ENCODE peak calls at places on chromosomes 2 and 18, in seven cellular contexts. One of them, this sample, is unnamed.

GRCh38 chr2:145000376-145000775 is 480.5 kb upstream of the ZEB2 start:
- DNase-seq in HCT116: no peak
- DNase-seq in HepG2: no peak
- DNase-seq in H1: no peak
- DNase-seq in SK-N-SH: no peak
- DNase-seq in GM12878: no peak
- DNase-seq in K562: no peak
- DNase-seq in this sample: no peak

GRCh38 chr18:79570266-79571201 is 109.1 kb upstream of the CTDP1 start:
- DNase-seq in HCT116: peak
- DNase-seq in HepG2: no peak
- DNase-seq in K562: no peak
- DNase-seq in GM12878: no peak
- DNase-seq in H1: peak
- DNase-seq in SK-N-SH: no peak
- DNase-seq in this sample: no peak

GRCh38 chr18:37671530-37671929 is 105.9 kb upstream of the CELF4 start:
- DNase-seq in GM12878: no peak
- DNase-seq in HCT116: no peak
- DNase-seq in K562: no peak
- DNase-seq in H1: no peak
- DNase-seq in SK-N-SH: no peak
- DNase-seq in HepG2: no peak
- DNase-seq in this sample: no peak

GRCh38 chr2:224984641-224985040 is 57.6 kb downstream of the DOCK10 start:
- DNase-seq in K562: no peak
- DNase-seq in SK-N-SH: no peak
- DNase-seq in HepG2: no peak
- DNase-seq in HCT116: no peak
- DNase-seq in H1: no peak
- DNase-seq in GM12878: no peak
- DNase-seq in this sample: no peak

GRCh38 chr2:128420776-128421175 is 102.1 kb upstream of the HS6ST1 start:
- DNase-seq in K562: no peak
- DNase-seq in GM12878: no peak
- DNase-seq in HepG2: no peak
- DNase-seq in H1: no peak
- DNase-seq in SK-N-SH: peak
- DNase-seq in HCT116: no peak
- DNase-seq in this sample: no peak

GRCh38 chr2:32485399-32485798 is 128.6 kb downstream of the BIRC6 start:
- DNase-seq in GM12878: no peak
- DNase-seq in K562: no peak
- DNase-seq in SK-N-SH: no peak
- DNase-seq in HCT116: no peak
- DNase-seq in H1: no peak
- DNase-seq in HepG2: no peak
- DNase-seq in this sample: no peak

GRCh38 chr18:7855051-7855450 is 287.9 kb downstream of the PTPRM start:
- DNase-seq in HepG2: no peak
- DNase-seq in GM12878: no peak
- DNase-seq in HCT116: no peak
- DNase-seq in H1: no peak
- DNase-seq in SK-N-SH: no peak
- DNase-seq in K562: no peak
- DNase-seq in this sample: no peak

GRCh38 chr2:55500025-55500424 is 19.5 kb upstream of the CFAP36 start:
- DNase-seq in K562: no peak
- DNase-seq in GM12878: no peak
- DNase-seq in SK-N-SH: no peak
- DNase-seq in HCT116: no peak
- DNase-seq in HepG2: peak
- DNase-seq in H1: no peak
- DNase-seq in this sample: no peak

GRCh38 chr2:61993422-61994024 is 88.0 kb downstream of the COMMD1 start:
- DNase-seq in HCT116: peak
- DNase-seq in K562: peak
- DNase-seq in H1: no peak
- DNase-seq in SK-N-SH: peak
- DNase-seq in HepG2: peak
- DNase-seq in GM12878: peak
- DNase-seq in this sample: peak

GRCh38 chr18:45467307-45467706 is 148.0 kb upstream of the SLC14A2 start:
- DNase-seq in HCT116: no peak
- DNase-seq in HepG2: no peak
- DNase-seq in H1: no peak
- DNase-seq in GM12878: no peak
- DNase-seq in SK-N-SH: no peak
- DNase-seq in K562: no peak
- DNase-seq in this sample: no peak

GRCh38 chr2:149920389-149920788 is 332.8 kb upstream of the MMADHC start:
- DNase-seq in HCT116: no peak
- DNase-seq in H1: no peak
- DNase-seq in GM12878: no peak
- DNase-seq in HepG2: no peak
- DNase-seq in K562: no peak
- DNase-seq in SK-N-SH: no peak
- DNase-seq in this sample: no peak

GRCh38 chr2:69988086-69988635 is 26.7 kb upstream of the ASPRV1 start:
- DNase-seq in K562: no peak
- DNase-seq in SK-N-SH: no peak
- DNase-seq in GM12878: no peak
- DNase-seq in HepG2: no peak
- DNase-seq in HCT116: no peak
- DNase-seq in H1: no peak
- DNase-seq in this sample: no peak

GRCh38 chr2:233129351-233129978 is 69.3 kb downstream of the INPP5D start:
- DNase-seq in HepG2: no peak
- DNase-seq in HCT116: peak
- DNase-seq in H1: peak
- DNase-seq in SK-N-SH: peak
- DNase-seq in K562: peak
- DNase-seq in GM12878: no peak
- DNase-seq in this sample: no peak

GRCh38 chr2:11563784-11564666 is 30.2 kb downstream of the GREB1 start:
- DNase-seq in GM12878: no peak
- DNase-seq in SK-N-SH: no peak
- DNase-seq in H1: no peak
- DNase-seq in HCT116: no peak
- DNase-seq in K562: no peak
- DNase-seq in HepG2: no peak
- DNase-seq in this sample: no peak

GRCh38 chr2:120878970-120879369 is 143.3 kb downstream of the GLI2 start:
- DNase-seq in K562: no peak
- DNase-seq in HepG2: no peak
- DNase-seq in H1: no peak
- DNase-seq in SK-N-SH: no peak
- DNase-seq in GM12878: no peak
- DNase-seq in HCT116: no peak
- DNase-seq in this sample: no peak

GRCh38 chr2:41925009-41925408 is 122.8 kb upstream of the PKDCC start:
- DNase-seq in K562: no peak
- DNase-seq in HCT116: no peak
- DNase-seq in SK-N-SH: no peak
- DNase-seq in GM12878: no peak
- DNase-seq in H1: no peak
- DNase-seq in HepG2: no peak
- DNase-seq in this sample: no peak

DNA sequence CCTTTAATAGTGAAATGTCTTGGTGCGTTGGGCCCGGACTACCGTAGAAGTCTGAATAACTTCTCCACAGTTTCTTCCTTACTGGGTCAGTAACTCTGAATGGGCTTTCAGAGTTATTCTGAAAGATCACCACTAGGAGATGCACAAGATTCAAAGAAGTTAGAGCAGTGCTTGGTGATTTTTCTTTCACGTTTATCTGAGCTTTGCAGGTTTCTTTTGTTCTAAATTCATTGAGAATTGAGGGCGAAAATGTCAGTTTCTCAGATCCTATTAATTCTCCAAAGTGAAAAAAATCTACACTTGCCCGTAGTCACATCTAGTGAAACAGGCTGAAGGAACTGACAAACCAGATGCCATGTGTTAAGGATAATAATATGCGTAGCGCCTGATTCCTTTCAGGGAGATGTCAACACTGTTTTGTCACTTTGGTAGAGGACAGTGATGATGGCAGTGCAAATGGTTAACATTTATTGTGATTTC is 70.1 kb downstream of the QPCT start:
- DNase-seq in HepG2: peak
- DNase-seq in K562: peak
- DNase-seq in H1: no peak
- DNase-seq in SK-N-SH: peak
- DNase-seq in GM12878: peak
- DNase-seq in HCT116: peak
- DNase-seq in this sample: peak
- TF ChIP-seq JUND in HepG2: no peak
- TF ChIP-seq JUND in K562: no peak
- TF ChIP-seq JUND in H1: no peak
- TF ChIP-seq JUND in SK-N-SH: no peak
- TF ChIP-seq JUND in GM12878: no peak
- TF ChIP-seq JUND in HCT116: no peak
- TF ChIP-seq JUND in this sample: no peak

GRCh38 chr2:200252661-200253067 is 53.8 kb upstream of the SPATS2L start:
- DNase-seq in K562: no peak
- DNase-seq in H1: no peak
- DNase-seq in SK-N-SH: no peak
- DNase-seq in GM12878: no peak
- DNase-seq in HepG2: no peak
- DNase-seq in HCT116: no peak
- DNase-seq in this sample: no peak

GRCh38 chr2:200242553-200242952 is 63.9 kb upstream of the SPATS2L start:
- DNase-seq in SK-N-SH: no peak
- DNase-seq in HepG2: no peak
- DNase-seq in H1: no peak
- DNase-seq in GM12878: no peak
- DNase-seq in K562: no peak
- DNase-seq in HCT116: no peak
- DNase-seq in this sample: no peak

DNA sequence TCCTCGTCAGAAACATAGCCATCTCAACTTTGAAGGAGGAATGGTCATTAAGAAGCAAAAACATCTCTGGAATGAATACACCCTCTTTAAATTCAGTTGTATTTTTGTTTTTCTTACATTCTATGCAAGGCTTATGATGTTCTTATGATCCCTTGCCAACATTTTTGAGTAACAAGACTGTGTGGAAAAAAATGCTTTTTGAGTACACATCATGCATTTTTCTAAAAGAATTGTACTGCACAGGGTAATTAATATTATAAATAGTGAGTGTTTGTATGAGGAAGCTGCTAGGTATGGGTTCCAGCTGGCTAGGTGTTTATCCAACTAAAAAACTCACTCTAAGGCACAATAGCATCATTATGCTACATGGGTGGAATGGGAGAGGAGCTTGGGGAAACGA is 59.0 kb upstream of the SPATS2L start:
- DNase-seq in HepG2: no peak
- DNase-seq in HCT116: no peak
- DNase-seq in K562: no peak
- DNase-seq in SK-N-SH: no peak
- DNase-seq in GM12878: no peak
- DNase-seq in H1: no peak
- DNase-seq in this sample: no peak
- TF ChIP-seq JUND in HepG2: no peak
- TF ChIP-seq JUND in HCT116: no peak
- TF ChIP-seq JUND in K562: no peak
- TF ChIP-seq JUND in SK-N-SH: no peak
- TF ChIP-seq JUND in GM12878: no peak
- TF ChIP-seq JUND in H1: no peak
- TF ChIP-seq JUND in this sample: no peak

DNA sequence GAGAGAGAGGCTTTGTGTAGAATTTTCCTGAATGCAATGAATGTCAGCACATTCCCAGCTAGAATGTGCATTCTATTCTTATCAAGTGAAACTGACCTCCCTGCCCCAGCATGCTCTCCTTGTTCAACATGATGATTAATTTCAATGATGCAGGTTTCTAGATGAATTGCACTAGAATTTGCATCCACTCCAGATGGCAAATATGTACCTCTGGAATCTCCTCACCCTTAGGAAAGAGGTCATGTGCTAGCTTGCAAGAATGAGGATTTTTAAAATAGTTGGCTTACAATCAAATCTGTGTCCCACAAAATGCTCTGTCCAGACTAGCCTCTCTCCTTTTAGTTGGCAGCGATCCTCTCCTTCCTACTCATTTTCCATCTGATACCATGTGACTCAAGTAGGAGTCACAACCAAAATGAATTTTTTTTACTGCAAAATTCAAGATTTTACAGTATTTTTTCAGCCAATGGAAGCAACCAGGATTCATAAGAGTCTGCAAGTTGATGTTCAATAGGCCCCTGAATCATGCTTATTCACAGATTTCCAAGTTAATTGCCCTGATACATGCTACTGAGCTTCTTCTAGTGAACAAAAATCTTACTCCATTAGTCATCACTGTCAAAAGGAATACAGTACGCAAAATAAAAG is 21.0 kb upstream of the STAT4 start:
- DNase-seq in HepG2: no peak
- DNase-seq in H1: no peak
- DNase-seq in GM12878: no peak
- DNase-seq in SK-N-SH: no peak
- DNase-seq in HCT116: no peak
- DNase-seq in K562: no peak
- DNase-seq in this sample: no peak
- TF ChIP-seq JUND in HepG2: no peak
- TF ChIP-seq JUND in H1: no peak
- TF ChIP-seq JUND in GM12878: no peak
- TF ChIP-seq JUND in SK-N-SH: peak
- TF ChIP-seq JUND in HCT116: peak
- TF ChIP-seq JUND in K562: no peak
- TF ChIP-seq JUND in this sample: no peak

DNA sequence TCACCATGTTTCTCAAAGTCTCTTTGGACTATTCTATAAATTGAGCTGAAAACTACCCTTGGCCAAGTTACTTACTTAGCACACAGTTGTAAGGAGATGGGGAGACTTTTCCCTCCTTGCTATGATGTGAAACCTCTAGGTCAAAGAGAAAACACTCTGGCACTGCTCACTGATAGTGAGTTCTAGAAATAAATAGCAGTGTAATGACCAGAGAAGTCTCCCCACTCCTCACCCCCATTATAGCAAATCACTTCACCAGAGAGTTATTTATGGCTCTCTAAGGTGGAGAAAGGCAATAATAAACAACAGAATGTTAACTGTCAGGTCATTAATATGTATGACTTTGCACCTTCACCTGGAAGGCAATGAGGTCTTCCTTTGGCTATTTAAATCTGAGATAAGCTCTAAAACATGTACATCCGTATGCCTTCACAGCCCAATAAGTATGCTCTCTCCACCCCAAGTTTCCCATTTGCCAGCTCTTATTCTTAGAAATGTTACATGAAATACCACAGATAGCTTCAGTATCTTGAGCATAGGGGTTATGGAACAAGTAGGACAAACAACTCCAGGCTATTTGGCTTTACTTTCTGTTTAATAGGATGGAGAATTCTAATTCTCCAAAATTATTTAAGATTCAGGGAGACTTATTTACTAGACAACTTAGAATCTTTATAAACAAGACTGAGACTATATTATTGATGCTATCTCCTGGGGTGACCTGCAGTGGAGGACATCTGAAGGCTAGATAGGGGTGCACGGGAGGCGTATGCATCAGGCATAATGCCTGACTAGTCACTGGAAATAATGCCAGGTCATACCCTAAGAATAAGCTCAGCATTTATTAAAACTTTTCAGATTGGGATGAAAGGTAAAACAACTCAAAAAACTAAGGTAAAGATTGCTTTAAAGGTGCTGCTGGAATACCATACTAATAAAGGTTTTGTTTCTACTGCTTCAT is 65.3 kb upstream of the DTNB start:
- DNase-seq in K562: no peak
- DNase-seq in H1: no peak
- DNase-seq in HCT116: no peak
- DNase-seq in GM12878: no peak
- DNase-seq in SK-N-SH: no peak
- DNase-seq in HepG2: no peak
- DNase-seq in this sample: no peak
- TF ChIP-seq JUND in K562: no peak
- TF ChIP-seq JUND in H1: no peak
- TF ChIP-seq JUND in HCT116: no peak
- TF ChIP-seq JUND in GM12878: no peak
- TF ChIP-seq JUND in SK-N-SH: no peak
- TF ChIP-seq JUND in HepG2: no peak
- TF ChIP-seq JUND in this sample: no peak